ENCODE peak calls at places on chromosomes 2 and 18, in four cellular contexts. L, H, C and G are unnamed samples.

GRCh38 chr2:170571612-170572011 is 143.5 kb upstream of the SP5 start:
- DNase-seq in L (no peak), H (no peak), C (no peak), G (no peak)

GRCh38 chr18:2707559-2708168 is 52.1 kb downstream of the SMCHD1 start:
- DNase-seq in L (no peak), H (no peak), C (no peak), G (no peak)

GRCh38 chr2:137865954-137866540 is 98.2 kb upstream of the HNMT start:
- DNase-seq in L (peak), H (peak), C (no peak), G (peak)

GRCh38 chr18:25175558-25175957 is 176.4 kb downstream of the ZNF521 start:
- DNase-seq in L (no peak), H (no peak), C (no peak), G (no peak)

GRCh38 chr2:54724150-54724559 is 693 bp downstream of the EML6 start:
- DNase-seq in L (no peak), H (no peak), C (no peak), G (no peak)

GRCh38 chr18:75811156-75811555 is 383.7 kb upstream of the SMIM21 start:
- DNase-seq in L (no peak), H (no peak), C (no peak), G (no peak)

GRCh38 chr2:70450641-70451250 is 102.9 kb downstream of the TGFA start:
- DNase-seq in L (no peak), H (no peak), C (no peak), G (no peak)

GRCh38 chr18:70870292-70870691 is 581.4 kb downstream of the SOCS6 start:
- DNase-seq in L (no peak), H (no peak), C (no peak), G (no peak)

GRCh38 chr2:10201201-10201600 is 78.7 kb downstream of the RRM2 start:
- DNase-seq in L (peak), H (no peak), C (no peak), G (no peak)

GRCh38 chr2:214881647-214882205 is 72.2 kb upstream of the BARD1 start:
- DNase-seq in L (no peak), H (no peak), C (no peak), G (no peak)

GRCh38 chr2:133414486-133415209 is 153.6 kb downstream of the NCKAP5 start:
- DNase-seq in L (no peak), H (no peak), C (no peak), G (no peak)

GRCh38 chr2:71299507-71299906 is 32.1 kb upstream of the ZNF638 start:
- DNase-seq in L (peak), H (peak), C (no peak), G (no peak)

GRCh38 chr2:105376789-105377231 is 22.0 kb downstream of the FHL2 start:
- DNase-seq in L (no peak), H (no peak), C (no peak), G (no peak)

GRCh38 chr2:153532160-153532559 is 53.6 kb upstream of the RPRM start:
- DNase-seq in L (no peak), H (no peak), C (no peak), G (no peak)

GRCh38 chr18:26656401-26656943 is 108.1 kb upstream of the KCTD1 start:
- DNase-seq in L (no peak), H (no peak), C (no peak), G (no peak)

GRCh38 chr18:13003466-13003896 is 12.3 kb downstream of the CEP192 start:
- DNase-seq in L (peak), H (peak), C (peak), G (peak)

GRCh38 chr2:228556707-228557106 is 375.2 kb upstream of the SPHKAP start:
- DNase-seq in L (no peak), H (no peak), C (no peak), G (no peak)

GRCh38 chr2:144357623-144358400 is 162.1 kb downstream of the ZEB2 start:
- DNase-seq in L (peak), H (peak), C (no peak), G (peak)

GRCh38 chr18:55546873-55547704 is 40.9 kb downstream of the TCF4 start:
- DNase-seq in L (no peak), H (peak), C (no peak), G (no peak)

GRCh38 chr2:219001577-219002394 is 8.6 kb upstream of the CRYBA2 start:
- DNase-seq in L (peak), H (peak), C (no peak), G (peak)

GRCh38 chr2:6877402-6878305 is at the start of gene RSAD2:
- DNase-seq in L (peak), H (peak), C (no peak), G (no peak)

GRCh38 chr2:25936889-25937545 is 45.3 kb downstream of the KIF3C start:
- DNase-seq in L (no peak), H (no peak), C (no peak), G (no peak)

GRCh38 chr2:143968360-143968759 is 551.6 kb downstream of the ZEB2 start:
- DNase-seq in L (no peak), H (no peak), C (no peak), G (no peak)

GRCh38 chr2:143398701-143399260 is 269.6 kb downstream of the ARHGAP15 start:
- DNase-seq in L (no peak), H (no peak), C (no peak), G (no peak)

GRCh38 chr2:98702127-98702802 is 28.7 kb downstream of the MGAT4A start:
- DNase-seq in L (peak), H (no peak), C (no peak), G (no peak)

GRCh38 chr2:175432021-175432420 is 250.5 kb upstream of the ATP5MC3 start:
- DNase-seq in L (no peak), H (no peak), C (no peak), G (no peak)

GRCh38 chr18:47997338-47997780 is 66.9 kb upstream of the SMAD2 start:
- DNase-seq in L (no peak), H (peak), C (peak), G (no peak)

GRCh38 chr2:212901604-212902275 is 249.7 kb downstream of the IKZF2 start:
- DNase-seq in L (no peak), H (no peak), C (no peak), G (no peak)

GRCh38 chr18:48996901-48997463 is 46.2 kb upstream of the SMAD7 start:
- DNase-seq in L (peak), H (no peak), C (no peak), G (peak)

GRCh38 chr2:201403904-201404303 is 46.8 kb upstream of the FLACC1 start:
- DNase-seq in L (no peak), H (peak), C (no peak), G (no peak)

GRCh38 chr18:79925656-79925979 is 25.8 kb downstream of the SLC66A2 start:
- DNase-seq in L (no peak), H (no peak), C (no peak), G (no peak)

GRCh38 chr18:79922971-79923411 is 28.5 kb downstream of the SLC66A2 start:
- DNase-seq in L (no peak), H (no peak), C (no peak), G (no peak)

GRCh38 chr18:79924814-79925655 is 26.4 kb downstream of the SLC66A2 start:
- DNase-seq in L (no peak), H (no peak), C (no peak), G (no peak)

GRCh38 chr18:79921984-79922965 is 29.2 kb downstream of the SLC66A2 start:
- DNase-seq in L (no peak), H (no peak), C (no peak), G (no peak)

DNA sequence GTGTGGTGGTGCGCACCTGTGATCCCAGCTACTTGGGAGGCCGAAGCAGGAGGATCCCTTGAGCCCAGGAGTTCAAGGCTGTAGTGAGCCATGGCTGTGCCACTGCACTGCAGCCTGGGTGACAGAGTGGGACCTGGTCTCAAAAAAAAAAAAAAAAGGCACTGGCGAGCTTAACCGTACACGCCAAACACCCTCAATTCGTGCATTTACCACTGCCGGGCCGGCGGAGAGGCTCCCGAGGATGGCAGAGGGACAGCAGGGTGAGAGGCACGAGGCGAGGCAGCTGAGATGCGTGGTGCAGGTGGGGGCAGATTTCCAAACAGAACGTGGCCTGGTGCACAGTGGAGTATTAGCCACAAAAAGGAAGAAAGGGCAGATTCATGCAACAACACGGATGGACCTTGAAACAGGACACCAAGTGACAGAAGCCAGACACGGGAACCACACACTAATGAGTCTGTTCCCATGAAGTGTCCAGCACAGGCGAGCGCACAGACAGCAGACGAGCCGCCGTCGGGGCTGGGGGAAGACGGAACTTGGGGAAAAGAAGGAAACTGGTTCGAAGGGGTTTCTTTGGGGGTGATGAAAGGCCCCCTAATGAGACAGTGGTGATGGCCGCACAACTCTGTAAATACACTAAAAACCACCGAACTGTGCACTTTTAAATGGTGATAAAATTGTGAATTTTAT is 27.4 kb downstream of the SLC66A2 start:
- DNase-seq in L (no peak), H (no peak), C (no peak), G (no peak)
- TF ChIP-seq FOSL1 in L (no peak), H (no peak), C (no peak), G (no peak)

DNA sequence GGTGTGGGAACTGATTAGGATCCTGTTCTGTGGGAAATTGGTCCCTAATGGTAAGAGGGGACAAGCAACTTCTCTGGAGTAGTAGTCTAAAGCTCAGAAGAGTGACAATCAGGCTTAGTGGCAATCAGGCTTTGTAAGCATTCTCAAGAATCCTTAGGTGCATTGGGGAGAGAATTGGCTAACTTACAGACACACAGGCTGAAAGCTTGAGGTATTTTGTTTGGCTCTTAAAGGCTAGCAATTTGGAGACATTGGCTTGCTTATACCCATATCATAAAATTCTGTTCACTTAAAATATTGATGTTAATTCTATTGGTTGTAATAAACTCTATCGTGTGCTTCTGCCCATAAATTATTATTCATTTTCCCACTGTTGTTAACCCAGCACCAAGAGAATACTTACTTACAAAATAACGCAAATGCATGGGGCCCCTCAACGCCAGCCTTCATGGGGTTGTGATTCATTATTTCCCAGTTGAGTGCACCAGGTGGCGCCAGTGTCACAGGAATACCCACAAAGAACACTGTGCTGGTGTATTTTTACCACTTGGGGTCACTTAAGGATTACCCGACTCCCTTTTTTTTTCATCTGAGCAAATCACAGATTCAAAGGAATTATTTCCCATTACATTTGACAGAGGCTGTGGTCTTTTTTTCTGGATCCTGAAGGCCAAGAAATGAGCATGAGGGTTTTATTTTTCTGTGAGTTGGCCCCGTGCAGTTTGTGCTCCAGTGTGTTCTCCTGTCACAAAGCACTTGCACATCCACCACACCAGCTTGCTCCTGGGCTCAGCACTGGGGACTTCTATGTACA is 45.5 kb downstream of the DDX1 start:
- DNase-seq in L (peak), H (peak), C (peak), G (peak)
- TF ChIP-seq SIN3A in L (no peak), H (no peak), C (no peak), G (no peak)

GRCh38 chr2:236169741-236170654 is 1.8 kb upstream of the GBX2 start:
- DNase-seq in L (no peak), H (no peak), C (no peak), G (no peak)

GRCh38 chr2:236167297-236168109 is 683 bp downstream of the GBX2 start:
- DNase-seq in L (no peak), H (peak), C (no peak), G (no peak)

GRCh38 chr2:236169151-236169721 is 1.1 kb upstream of the GBX2 start:
- DNase-seq in L (no peak), H (no peak), C (no peak), G (no peak)

GRCh38 chr2:236166781-236167296 is 1.3 kb downstream of the GBX2 start:
- DNase-seq in L (no peak), H (peak), C (no peak), G (no peak)

DNA sequence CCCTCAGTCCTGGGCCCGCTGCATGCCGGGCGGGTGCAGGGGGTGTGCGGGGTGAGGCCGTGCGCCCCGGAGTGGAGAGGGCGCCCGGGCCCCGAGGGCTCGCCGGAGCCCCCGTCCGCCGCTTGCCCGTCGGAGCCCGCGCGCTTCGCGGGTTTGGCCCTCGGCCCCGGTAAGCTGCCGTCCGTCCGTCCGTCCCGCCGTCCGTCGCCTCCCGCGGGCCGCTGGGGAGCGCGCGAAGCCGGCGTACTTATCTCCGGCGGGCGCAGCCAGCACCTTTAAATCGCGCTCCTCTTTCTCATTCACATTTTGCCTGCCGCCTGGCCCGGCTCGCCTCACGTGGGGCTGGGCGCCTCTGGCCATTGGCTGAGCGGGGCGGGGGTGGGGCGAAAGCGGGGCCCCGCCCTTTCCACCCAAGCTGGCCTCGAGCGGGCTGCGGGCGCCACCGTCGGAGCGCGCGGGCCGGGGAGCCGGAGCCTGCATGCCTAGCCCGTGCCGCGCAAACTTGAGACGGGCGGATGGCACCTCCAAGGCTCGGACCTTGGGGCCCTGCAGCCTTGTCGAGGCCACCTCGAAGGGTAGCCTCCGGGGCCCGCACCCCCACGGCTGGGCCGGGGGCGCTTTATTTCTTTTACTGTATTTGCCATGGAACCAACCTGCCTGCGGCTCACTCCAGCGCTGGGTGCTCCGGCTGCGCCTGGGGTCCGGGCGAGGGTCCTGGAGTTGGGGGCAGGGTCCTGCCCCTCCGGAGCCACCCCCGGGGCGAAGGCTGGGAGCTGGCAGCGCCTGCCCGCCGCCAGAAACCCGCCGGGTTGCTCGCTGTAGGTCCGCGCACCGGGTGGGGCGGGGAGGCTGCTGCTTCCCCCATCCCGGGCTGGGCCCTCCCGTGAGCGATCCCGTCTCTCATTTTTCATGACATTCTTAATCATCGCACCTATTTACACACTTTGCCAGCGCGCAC is at the start of gene GBX2:
- DNase-seq in L (no peak), H (peak), C (no peak), G (peak)
- TF ChIP-seq FOSL1 in L (no peak), H (no peak), C (no peak), G (no peak)

GRCh38 chr18:45416168-45416567 is 199.1 kb upstream of the SLC14A2 start:
- DNase-seq in L (no peak), H (no peak), C (no peak), G (no peak)
- TF ChIP-seq SIN3A in L (no peak), H (no peak), C (no peak), G (no peak)

GRCh38 chr2:127199223-127199622 is 20.9 kb downstream of the CYP27C1 start:
- DNase-seq in L (no peak), H (no peak), C (no peak), G (no peak)
- TF ChIP-seq FOSL1 in L (no peak), H (no peak), C (no peak), G (no peak)

GRCh38 chr2:197092431-197092830 is 165.9 kb upstream of the PGAP1 start:
- DNase-seq in L (no peak), H (no peak), C (no peak), G (no peak)
- TF ChIP-seq SIN3A in L (no peak), H (no peak), C (no peak), G (no peak)

DNA sequence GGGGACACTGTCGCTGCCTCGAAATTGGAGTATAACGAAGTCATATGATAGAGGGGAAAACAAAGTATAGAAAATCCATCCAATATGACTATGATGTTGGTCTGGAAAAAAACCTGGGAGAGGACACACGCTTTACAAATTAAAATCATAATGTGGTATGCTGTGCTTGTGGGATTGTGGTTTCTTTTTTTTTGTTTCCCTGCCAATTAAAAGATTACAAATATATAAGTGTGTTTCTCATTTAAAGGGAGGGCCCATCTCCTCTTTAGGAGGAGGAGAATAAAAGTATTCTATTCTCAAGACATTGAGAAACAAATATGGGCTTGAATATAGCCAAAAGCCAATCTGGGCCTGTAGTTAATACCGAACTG is 86.6 kb downstream of the EPHA4 start:
- DNase-seq in L (no peak), H (no peak), C (no peak), G (no peak)
- TF ChIP-seq FOSL1 in L (no peak), H (no peak), C (no peak), G (no peak)